ENCODE peak calls at places on chromosomes 13 and 19, in seven cellular contexts. N is PC-3, O is endothelial cell of umbilical vein, I is GM23338, M is fibroblast of lung, G is PC-9, A is keratinocyte. U is an unnamed sample. For H3K79me2, the result is how much of the 10 kb centered on the place peaks cover.

GRCh38 chr19:33199441-33200265 is 5.5 kb downstream of the LRP3 start:
- DNase-seq in I (no peak), M (peak), A (no peak), N (no peak), G (no peak), O (no peak), U (no peak)

GRCh38 chr13:57424379-57424778 is 207.2 kb upstream of the PCDH17 start:
- DNase-seq in M (no peak), O (no peak), I (no peak), N (no peak), G (no peak), A (no peak), U (no peak)

GRCh38 chr13:113929628-113930615 is 44.0 kb downstream of the C13orf46 start:
- DNase-seq in G (no peak), N (no peak), A (no peak), O (no peak), M (no peak), I (peak), U (no peak)

GRCh38 chr13:75489502-75490263 is 7.7 kb upstream of the TBC1D4 start:
- DNase-seq in A (no peak), M (peak), O (no peak), I (no peak), N (peak), G (peak), U (peak)

GRCh38 chr13:61052175-61052574 is 363.5 kb downstream of the PCDH20 start:
- DNase-seq in O (no peak), G (no peak), M (no peak), A (no peak), I (no peak), N (no peak), U (no peak)

GRCh38 chr13:114099918-114100445 is 32.4 kb downstream of the RASA3 start:
- DNase-seq in O (no peak), N (peak), G (no peak), A (no peak), M (peak), I (peak), U (peak)

GRCh38 chr13:37226966-37227365 is 121.5 kb upstream of the CSNK1A1L start:
- DNase-seq in A (peak), G (no peak), M (peak), N (peak), O (no peak), I (no peak), U (peak)

GRCh38 chr13:21738636-21739035 is 67.8 kb downstream of the FGF9 start:
- DNase-seq in A (no peak), N (no peak), G (no peak), I (no peak), O (no peak), M (no peak), U (no peak)

GRCh38 chr19:53538378-53539109 is 599 bp downstream of the ZNF331 start:
- DNase-seq in I (peak), O (no peak), A (no peak), G (no peak), M (no peak), N (peak), U (no peak)

GRCh38 chr13:52419080-52419479 is 13.1 kb upstream of the THSD1 start:
- DNase-seq in G (no peak), M (no peak), A (no peak), I (no peak), N (no peak), O (no peak), U (no peak)

GRCh38 chr13:111947876-111948275 is 119.1 kb upstream of the SOX1 start:
- DNase-seq in G (no peak), A (no peak), O (no peak), N (no peak), I (no peak), M (no peak), U (no peak)

GRCh38 chr19:46579286-46579944 is 21.7 kb upstream of the CALM3 start:
- DNase-seq in A (no peak), N (peak), O (no peak), I (peak), M (no peak), G (no peak), U (no peak)

GRCh38 chr13:57073983-57074382 is 66.7 kb upstream of the PRR20A start:
- DNase-seq in I (no peak), N (no peak), G (no peak), M (no peak), A (no peak), O (no peak), U (no peak)

GRCh38 chr19:48154003-48154402 is 16.1 kb downstream of the LIG1 start:
- DNase-seq in G (no peak), A (no peak), I (no peak), O (peak), M (no peak), N (no peak), U (no peak)

GRCh38 chr19:41273076-41273475 is 8.9 kb downstream of the HNRNPUL1 start:
- DNase-seq in I (no peak), O (no peak), M (no peak), G (no peak), N (no peak), A (no peak), U (no peak)

GRCh38 chr13:32302461-32302860 is 12.7 kb downstream of the ZAR1L start:
- DNase-seq in I (no peak), O (no peak), N (peak), A (no peak), M (no peak), G (no peak), U (no peak)

GRCh38 chr19:19677579-19677978 is 8.9 kb downstream of the ZNF101 start:
- DNase-seq in I (no peak), A (no peak), G (no peak), N (no peak), O (no peak), M (no peak), U (no peak)

DNA sequence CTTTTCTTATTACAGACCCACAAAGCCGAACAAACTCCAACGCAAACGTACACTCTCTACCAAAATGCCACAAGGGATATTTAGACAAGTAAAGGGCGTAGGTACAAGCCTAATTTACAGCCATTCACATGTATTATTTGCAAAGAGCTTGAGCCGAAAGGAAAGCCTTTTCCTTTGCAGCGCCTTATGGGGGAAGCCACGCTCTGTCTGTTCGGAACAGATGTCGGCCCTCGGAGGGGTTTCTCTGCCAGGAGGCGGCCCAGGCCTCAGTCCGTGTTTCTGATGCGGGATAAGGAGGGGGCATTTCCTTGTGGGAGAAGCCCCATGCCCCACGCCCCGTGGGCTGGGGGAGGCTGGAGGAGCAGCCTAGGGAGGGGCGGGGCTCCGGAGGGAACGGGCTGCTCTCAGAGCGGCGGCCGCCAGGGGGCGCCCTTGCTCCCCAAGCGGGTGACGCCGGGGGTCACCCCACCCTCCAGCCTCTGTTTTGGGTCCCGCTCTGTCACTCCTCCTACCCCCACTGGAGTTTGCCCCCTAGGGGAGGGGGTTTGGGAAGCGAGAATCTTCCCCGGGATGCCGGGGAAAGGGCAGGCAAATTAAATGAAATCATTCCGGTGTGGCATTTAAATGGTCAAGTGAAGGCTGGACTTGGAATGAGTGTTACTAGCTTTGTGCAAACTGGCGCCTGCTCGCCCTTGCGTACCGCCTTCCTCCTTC is 2.9 kb downstream of the HTR2A start:
- DNase-seq in M (peak), A (no peak), O (peak), I (peak), N (peak), G (no peak), U (no peak)
- TF ChIP-seq EZH2 in M (no peak), A (peak), O (no peak), I (no peak), N (no peak), G (no peak), U (no peak)

GRCh38 chr19:7417671-7418324 is 69.1 kb downstream of the ARHGEF18 start:
- DNase-seq in M (peak), N (no peak), G (no peak), A (no peak), O (no peak), I (peak), U (peak)

GRCh38 chr19:7421941-7422744 is 66.7 kb downstream of the PEX11G start:
- DNase-seq in G (peak), I (no peak), N (peak), O (no peak), A (no peak), M (no peak), U (no peak)

GRCh38 chr19:7419777-7420439 is 68.9 kb downstream of the PEX11G start:
- DNase-seq in M (no peak), O (no peak), N (no peak), A (no peak), I (no peak), G (no peak), U (no peak)

GRCh38 chr19:7418575-7418974 is 69.8 kb downstream of the ARHGEF18 start:
- DNase-seq in I (no peak), O (no peak), G (no peak), M (no peak), N (no peak), A (no peak), U (no peak)

GRCh38 chr19:7419153-7419552 is 69.7 kb downstream of the PEX11G start:
- DNase-seq in N (no peak), O (no peak), G (no peak), A (no peak), I (no peak), M (no peak), U (no peak)
- H3K79me2 ChIP-seq in N (half or more), O (under half), G (half or more), A (under half), I (under half), M (under half), U (half or more)

GRCh38 chr19:3785464-3785937 is 680 bp downstream of the MATK start:
- DNase-seq in M (no peak), G (no peak), I (no peak), N (no peak), A (no peak), O (no peak), U (no peak)

GRCh38 chr19:3782903-3783302 is 3.3 kb downstream of the MATK start:
- DNase-seq in A (no peak), O (no peak), I (no peak), G (no peak), M (no peak), N (no peak), U (no peak)

GRCh38 chr19:3785938-3786824 is at the start of gene MATK:
- DNase-seq in N (no peak), O (no peak), I (peak), A (no peak), G (no peak), M (no peak), U (no peak)

GRCh38 chr19:3783660-3784584 is 2.3 kb downstream of the MATK start:
- DNase-seq in I (peak), O (no peak), G (no peak), N (peak), M (no peak), A (no peak), U (no peak)

GRCh38 chr19:3784607-3785463 is 1.3 kb downstream of the MATK start:
- DNase-seq in M (no peak), I (no peak), N (peak), O (no peak), A (no peak), G (no peak), U (no peak)
- TF ChIP-seq EZH2 in M (no peak), I (no peak), N (no peak), O (no peak), A (peak), G (no peak), U (no peak)

GRCh38 chr19:35557539-35558399 is 5.7 kb downstream of the ATP4A start:
- DNase-seq in G (no peak), N (no peak), O (peak), M (peak), A (no peak), I (peak), U (peak)
- H3K79me2 ChIP-seq in G (under half), N (under half), O (under half), M (under half), A (under half), I (under half), U (under half)

DNA sequence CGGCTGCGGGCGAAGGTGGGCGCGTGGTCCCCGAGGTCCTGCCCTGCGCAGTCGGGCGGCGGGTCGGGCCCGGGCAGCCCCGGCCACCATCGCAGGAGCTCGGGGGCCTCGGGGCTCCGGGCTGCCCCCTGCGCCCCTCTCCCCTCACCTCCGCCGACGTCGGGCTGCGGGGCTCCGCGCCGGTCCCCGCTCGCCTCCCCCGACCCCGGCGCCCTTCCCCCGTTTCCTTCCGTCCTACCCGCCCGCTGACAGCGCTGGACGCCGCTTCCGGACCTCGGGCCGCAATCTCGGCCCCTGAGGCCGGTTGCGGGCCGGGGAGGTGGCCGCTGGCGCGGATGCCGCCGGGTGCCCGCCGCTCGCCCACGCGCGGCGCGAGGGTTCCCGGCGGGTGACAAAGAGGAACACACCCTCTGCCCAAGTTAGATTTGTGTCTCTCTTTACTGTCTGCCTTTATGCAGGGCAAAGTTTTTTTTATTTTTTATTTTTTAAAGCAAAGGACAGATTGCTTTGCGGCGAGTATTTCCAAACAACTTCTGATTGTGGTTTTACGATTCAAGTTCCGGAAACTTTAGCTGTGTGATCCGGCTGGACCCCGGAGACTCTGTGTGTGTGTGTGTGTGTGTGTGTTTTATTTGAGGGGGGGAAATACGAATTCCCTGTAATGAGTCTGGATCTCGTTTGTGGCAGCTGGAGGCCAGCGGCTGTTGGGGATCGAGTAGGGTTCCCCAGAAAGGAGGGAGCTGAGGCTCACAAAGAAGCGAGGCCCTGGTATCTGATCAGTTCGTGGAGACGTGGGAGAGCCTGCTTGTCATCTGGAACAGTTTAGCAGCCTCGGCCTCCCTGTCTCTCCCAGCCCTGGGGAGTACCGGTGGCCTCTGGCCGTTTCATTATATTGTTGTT is 957 bp downstream of the FARP1 start:
- DNase-seq in M (peak), I (peak), N (peak), O (peak), A (no peak), G (peak), U (peak)
- TF ChIP-seq EZH2 in M (no peak), I (no peak), N (no peak), O (no peak), A (no peak), G (no peak), U (no peak)